ENCODE peak calls at places on chromosome 13, in six cellular contexts. L, T, B, F, G and P are unnamed samples.

GRCh38 chr13:98032168-98032567 is 78.7 kb downstream of the IPO5 start:
- DNase-seq in B (no peak), G (peak), L (no peak), T (no peak), F (no peak), P (no peak)

GRCh38 chr13:59371229-59371628 is 792.5 kb downstream of the DIAPH3 start:
- DNase-seq in B (no peak), T (no peak), F (no peak), L (no peak), G (no peak), P (no peak)

GRCh38 chr13:48234652-48235099 is 1.7 kb downstream of the ITM2B start:
- DNase-seq in T (no peak), G (no peak), L (peak), B (no peak), F (no peak), P (no peak)

GRCh38 chr13:53238241-53238640 is 209.6 kb downstream of the OLFM4 start:
- DNase-seq in L (no peak), G (no peak), T (no peak), B (peak), F (no peak), P (no peak)

GRCh38 chr13:64546371-64546770 is 2683.8 kb downstream of the PCDH9 start:
- DNase-seq in B (no peak), L (no peak), T (no peak), F (no peak), G (no peak), P (no peak)

GRCh38 chr13:40980466-40980865 is 38.6 kb downstream of the ELF1 start:
- DNase-seq in B (no peak), L (no peak), F (no peak), T (no peak), G (no peak), P (no peak)

GRCh38 chr13:79442221-79442620 is 36.2 kb upstream of the RBM26 start:
- DNase-seq in G (no peak), L (no peak), B (no peak), F (no peak), T (no peak), P (no peak)

GRCh38 chr13:113406321-113407102 is 42.6 kb upstream of the GRTP1 start:
- DNase-seq in L (no peak), T (no peak), B (peak), G (no peak), F (no peak), P (no peak)

GRCh38 chr13:33548065-33548464 is 262.5 kb upstream of the STARD13 start:
- DNase-seq in F (no peak), B (no peak), T (no peak), L (no peak), G (no peak), P (no peak)

GRCh38 chr13:95505976-95506375 is 46.5 kb upstream of the CLDN10 start:
- DNase-seq in T (no peak), B (no peak), F (no peak), L (no peak), G (no peak), P (no peak)

GRCh38 chr13:41649659-41650058 is 192.3 kb downstream of the RGCC start:
- DNase-seq in T (no peak), G (peak), L (peak), F (no peak), B (no peak), P (peak)

GRCh38 chr13:84192125-84192524 is 309.9 kb upstream of the SLITRK1 start:
- DNase-seq in F (no peak), B (no peak), G (peak), T (no peak), L (peak), P (peak)

GRCh38 chr13:111153977-111154332 is 38.8 kb downstream of the ARHGEF7 start:
- DNase-seq in G (peak), F (no peak), B (no peak), T (no peak), L (peak), P (no peak)

GRCh38 chr13:99415014-99415650 is 86.1 kb upstream of the TM9SF2 start:
- DNase-seq in B (no peak), L (no peak), T (no peak), F (no peak), G (no peak), P (no peak)

GRCh38 chr13:59492030-59492636 is 671.6 kb downstream of the DIAPH3 start:
- DNase-seq in L (peak), T (no peak), G (no peak), F (no peak), B (no peak), P (peak)

GRCh38 chr13:48571121-48571901 is 38.4 kb upstream of the RCBTB2 start:
- DNase-seq in T (no peak), L (peak), F (no peak), G (peak), B (no peak), P (peak)

GRCh38 chr13:77815330-77815729 is 103.3 kb downstream of the EDNRB start:
- DNase-seq in L (no peak), B (no peak), T (no peak), G (no peak), F (no peak), P (no peak)

GRCh38 chr13:72180253-72180952 is 313.4 kb upstream of the DACH1 start:
- DNase-seq in L (no peak), F (no peak), G (peak), T (no peak), B (no peak), P (peak)

GRCh38 chr13:77919351-77920294 is 992 bp upstream of the EDNRB start:
- DNase-seq in F (peak), T (peak), L (peak), G (peak), B (peak), P (peak)

GRCh38 chr13:46756977-46757376 is 40.0 kb downstream of the ESD start:
- DNase-seq in G (peak), F (no peak), T (no peak), L (peak), B (no peak), P (peak)

GRCh38 chr13:98978280-98978679 is 416 bp upstream of the DOCK9 start:
- DNase-seq in G (peak), B (no peak), L (peak), T (no peak), F (no peak), P (peak)

GRCh38 chr13:60398949-60399589 is 2.0 kb downstream of the TDRD3 start:
- DNase-seq in L (peak), G (no peak), T (no peak), B (no peak), F (no peak), P (peak)

GRCh38 chr13:33637978-33638743 is 179.8 kb upstream of the RFC3 start:
- DNase-seq in G (peak), B (no peak), F (no peak), L (peak), T (no peak), P (peak)

GRCh38 chr13:32225494-32225931 is 89.7 kb downstream of the ZAR1L start:
- DNase-seq in F (no peak), G (peak), T (no peak), L (peak), B (no peak), P (peak)

GRCh38 chr13:32504263-32504662 is 34.3 kb downstream of the N4BP2L2 start:
- DNase-seq in F (no peak), T (no peak), G (no peak), L (no peak), B (no peak), P (no peak)

GRCh38 chr13:66914155-66914554 is 316.0 kb downstream of the PCDH9 start:
- DNase-seq in L (peak), F (no peak), T (no peak), G (no peak), B (no peak), P (peak)

GRCh38 chr13:33445024-33445423 is 159.5 kb upstream of the STARD13 start:
- DNase-seq in F (no peak), G (peak), T (no peak), L (no peak), B (no peak), P (no peak)

GRCh38 chr13:30341815-30342570 is 34.6 kb upstream of the KATNAL1 start:
- DNase-seq in T (no peak), F (no peak), B (no peak), L (peak), G (peak), P (peak)

GRCh38 chr13:110129539-110130186 is 177.3 kb downstream of the COL4A1 start:
- DNase-seq in L (no peak), G (no peak), B (no peak), T (no peak), F (no peak), P (no peak)

GRCh38 chr13:42812311-42812710 is 30.9 kb downstream of the FAM216B start:
- DNase-seq in G (peak), T (no peak), F (no peak), L (no peak), B (no peak), P (no peak)

GRCh38 chr13:43196750-43197149 is 173.4 kb downstream of the DNAJC15 start:
- DNase-seq in B (no peak), F (no peak), G (no peak), L (peak), T (no peak), P (no peak)

GRCh38 chr13:73520566-73521290 is 461.9 kb downstream of the KLF5 start:
- DNase-seq in L (no peak), F (no peak), G (no peak), T (no peak), B (no peak), P (no peak)

GRCh38 chr13:73522937-73523336 is 464.1 kb downstream of the KLF5 start:
- DNase-seq in B (peak), G (no peak), T (no peak), F (no peak), L (no peak), P (no peak)

GRCh38 chr13:73519720-73520119 is 460.9 kb downstream of the KLF5 start:
- DNase-seq in L (no peak), F (no peak), G (no peak), T (no peak), B (no peak), P (no peak)

GRCh38 chr13:73521970-73522549 is 463.3 kb downstream of the KLF5 start:
- DNase-seq in T (no peak), B (no peak), L (no peak), G (no peak), F (no peak), P (peak)

GRCh38 chr13:73521291-73521626 is 462.5 kb downstream of the KLF5 start:
- DNase-seq in T (no peak), L (no peak), G (no peak), F (no peak), B (no peak), P (no peak)
- H4K91ac ChIP-seq in T (no peak), L (no peak), G (no peak), F (no peak), B (no peak), P (no peak)

GRCh38 chr13:55106509-55106908 is 2034.2 kb upstream of the PRR20A start:
- DNase-seq in G (no peak), F (no peak), L (no peak), T (no peak), B (no peak), P (no peak)
- H4K91ac ChIP-seq in G (no peak), F (no peak), L (no peak), T (no peak), B (no peak), P (no peak)

GRCh38 chr13:36067619-36068456 is 63.3 kb downstream of the DCLK1 start:
- DNase-seq in B (peak), G (no peak), F (no peak), T (no peak), L (no peak), P (no peak)

GRCh38 chr13:36072127-36072526 is 59.1 kb downstream of the DCLK1 start:
- DNase-seq in F (no peak), T (no peak), G (peak), L (no peak), B (no peak), P (no peak)

GRCh38 chr13:36074659-36075058 is 56.5 kb downstream of the DCLK1 start:
- DNase-seq in F (no peak), T (no peak), L (no peak), B (no peak), G (peak), P (no peak)

GRCh38 chr13:36072536-36072935 is 58.6 kb downstream of the DCLK1 start:
- DNase-seq in B (no peak), T (no peak), L (no peak), F (no peak), G (peak), P (no peak)

DNA sequence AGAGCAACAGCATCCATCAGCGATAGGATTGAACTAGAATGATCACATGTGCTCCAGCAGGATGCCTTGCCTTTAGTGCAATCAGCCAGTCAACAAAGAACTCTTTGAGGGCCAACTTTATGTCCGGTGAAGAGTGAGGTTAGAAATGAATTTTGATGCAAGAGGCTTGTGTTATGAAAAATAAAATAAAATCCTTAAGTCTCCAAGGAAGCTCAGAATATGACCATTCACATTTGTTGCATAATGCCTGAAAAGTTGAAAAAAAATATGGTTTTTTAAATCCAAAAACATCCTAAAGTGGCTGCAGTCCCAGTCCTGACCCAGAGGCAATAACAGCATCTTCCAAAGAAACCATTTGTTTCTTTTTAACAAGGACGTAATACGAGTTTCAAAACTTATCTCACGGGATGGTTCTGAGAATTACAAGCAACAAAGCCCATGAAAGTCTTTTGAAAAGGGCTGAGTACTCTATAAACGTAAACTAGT is 61.3 kb downstream of the DCLK1 start:
- DNase-seq in L (no peak), B (no peak), G (no peak), T (no peak), F (no peak), P (no peak)
- H4K91ac ChIP-seq in L (no peak), B (no peak), G (no peak), T (no peak), F (no peak), P (no peak)

DNA sequence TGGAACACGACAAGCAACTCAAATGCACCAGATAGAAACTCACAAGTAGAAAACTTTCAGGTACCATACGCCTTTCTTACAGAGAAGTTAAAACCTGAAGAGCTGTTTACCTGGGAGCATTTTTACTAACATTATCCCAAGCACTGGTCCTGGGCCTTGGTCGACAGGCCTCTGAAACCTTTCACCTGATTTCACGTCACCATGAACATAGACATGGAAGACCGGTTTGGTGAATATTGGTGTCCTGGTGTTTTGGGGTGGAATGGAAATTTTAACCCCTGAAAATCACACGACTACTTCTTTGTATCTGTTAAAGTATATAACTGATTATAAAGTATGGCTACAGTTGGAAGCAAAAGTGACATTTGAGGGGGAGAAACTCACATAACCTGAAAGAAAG is 176.6 kb upstream of the ARGLU1 start:
- DNase-seq in B (no peak), T (no peak), L (no peak), G (peak), F (no peak), P (no peak)
- H4K91ac ChIP-seq in B (no peak), T (no peak), L (no peak), G (no peak), F (no peak), P (no peak)

GRCh38 chr13:88623150-88623549 is 952.0 kb downstream of the SLITRK5 start:
- DNase-seq in B (no peak), F (no peak), T (no peak), L (peak), G (no peak), P (no peak)
- H4K91ac ChIP-seq in B (no peak), F (no peak), T (no peak), L (no peak), G (no peak), P (no peak)

DNA sequence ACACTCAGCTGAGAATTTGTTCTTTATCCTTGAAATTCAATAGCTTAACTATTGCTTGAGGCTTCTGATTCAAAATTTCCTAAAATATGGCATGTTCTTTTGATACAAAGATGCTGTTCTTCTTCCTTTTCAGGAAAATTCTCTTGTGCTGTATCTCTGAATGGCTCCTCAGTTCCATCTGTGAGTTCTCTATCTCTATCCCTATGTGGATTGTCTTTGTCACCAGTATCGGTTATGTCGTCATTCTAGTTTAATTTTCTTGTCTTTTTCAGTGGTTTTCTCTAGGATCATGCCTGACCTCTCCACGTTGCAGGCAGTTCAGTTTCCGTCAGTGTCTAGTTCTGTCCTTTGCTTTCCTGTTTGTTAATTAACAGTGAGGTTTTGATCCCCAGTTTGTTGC is 104.6 kb upstream of the GJB6 start:
- DNase-seq in G (no peak), T (no peak), F (no peak), L (no peak), B (no peak), P (no peak)
- H4K91ac ChIP-seq in G (no peak), T (no peak), F (no peak), L (no peak), B (no peak), P (no peak)

GRCh38 chr13:27496851-27497250 is 46.5 kb upstream of the MTIF3 start:
- DNase-seq in B (no peak), T (no peak), F (no peak), G (no peak), L (no peak), P (no peak)

GRCh38 chr13:27493981-27494380 is 43.6 kb upstream of the MTIF3 start:
- DNase-seq in T (no peak), G (no peak), L (no peak), F (no peak), B (no peak), P (no peak)

GRCh38 chr13:27500806-27501534 is 50.6 kb upstream of the MTIF3 start:
- DNase-seq in G (no peak), L (no peak), B (no peak), T (no peak), F (no peak), P (no peak)

GRCh38 chr13:27496006-27496405 is 45.6 kb upstream of the MTIF3 start:
- DNase-seq in F (no peak), G (no peak), T (no peak), B (no peak), L (no peak), P (no peak)
- H4K91ac ChIP-seq in F (no peak), G (no peak), T (no peak), B (no peak), L (no peak), P (no peak)

DNA sequence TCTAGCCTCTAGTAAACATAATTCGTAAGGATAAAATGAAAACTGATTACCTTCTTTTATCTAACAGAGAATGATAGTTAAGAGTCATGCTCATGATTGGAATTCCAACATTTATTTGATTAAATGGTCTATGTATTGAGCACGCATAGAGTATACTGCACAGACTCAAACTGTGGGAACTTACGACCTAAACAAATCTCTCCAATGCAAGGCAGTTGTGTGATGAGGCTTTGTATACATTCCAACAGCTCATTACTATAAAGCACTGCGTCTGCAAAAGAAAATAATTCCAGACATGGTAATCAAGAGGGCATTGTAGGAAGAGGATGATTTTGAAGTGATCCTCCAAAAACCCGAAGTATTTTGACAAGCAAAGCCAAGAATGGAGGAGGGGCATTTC is 169.5 kb downstream of the NUFIP1 start:
- DNase-seq in G (no peak), B (no peak), L (peak), T (no peak), F (no peak), P (peak)
- H4K91ac ChIP-seq in G (no peak), B (no peak), L (no peak), T (no peak), F (no peak), P (no peak)

GRCh38 chr13:26600345-26600761 is 42.9 kb downstream of the WASF3 start:
- DNase-seq in L (peak), B (no peak), F (no peak), T (no peak), G (no peak), P (peak)

GRCh38 chr13:26602783-26603182 is 45.3 kb downstream of the WASF3 start:
- DNase-seq in L (no peak), B (no peak), G (no peak), T (no peak), F (no peak), P (no peak)

GRCh38 chr13:26604784-26605183 is 47.3 kb downstream of the WASF3 start:
- DNase-seq in T (no peak), B (no peak), F (no peak), G (no peak), L (no peak), P (no peak)

GRCh38 chr13:26601669-26602068 is 44.2 kb downstream of the WASF3 start:
- DNase-seq in L (peak), T (no peak), G (no peak), B (no peak), F (no peak), P (peak)

GRCh38 chr13:26605845-26606244 is 48.4 kb downstream of the WASF3 start:
- DNase-seq in T (no peak), F (peak), L (no peak), G (peak), B (peak), P (no peak)
- H4K91ac ChIP-seq in T (no peak), F (no peak), L (no peak), G (no peak), B (no peak), P (no peak)